ENCODE peak calls at places on chromosomes 4 and X, in four cellular contexts. K is GM12878, Q is SK-N-SH, R is K562. T is an unnamed sample.

GRCh38 chrX:104618106-104618895 is 52.3 kb downstream of the IL1RAPL2 start:
- DNase-seq in K (no peak), R (no peak), Q (no peak), T (no peak)

GRCh38 chrX:153488231-153488914 is 6.4 kb upstream of the BGN start:
- DNase-seq in R (peak), K (no peak), Q (no peak), T (no peak)

GRCh38 chr4:151389316-151389715 is 19.7 kb upstream of the FHIP1A start:
- DNase-seq in R (no peak), K (no peak), Q (no peak), T (no peak)

GRCh38 chrX:122625821-122626220 is 558.3 kb upstream of the GRIA3 start:
- DNase-seq in R (no peak), Q (no peak), K (no peak), T (no peak)

GRCh38 chr4:15605537-15605936 is 49.6 kb downstream of the FBXL5 start:
- DNase-seq in K (no peak), Q (no peak), R (no peak), T (no peak)

GRCh38 chrX:120561634-120562568 is 1.1 kb upstream of the CUL4B start:
- DNase-seq in K (no peak), R (no peak), Q (no peak), T (no peak)

GRCh38 chr4:6475492-6476020 is 3.1 kb upstream of the PPP2R2C start:
- DNase-seq in R (no peak), Q (no peak), K (no peak), T (peak)

GRCh38 chr4:23384741-23385140 is 505.1 kb downstream of the PPARGC1A start:
- DNase-seq in Q (no peak), K (no peak), R (no peak), T (no peak)

GRCh38 chr4:152104846-152105462 is 344.1 kb upstream of the GATB start:
- DNase-seq in K (no peak), R (no peak), Q (no peak), T (no peak)

GRCh38 chr4:142329304-142329703 is 516.8 kb downstream of the INPP4B start:
- DNase-seq in R (no peak), Q (no peak), K (no peak), T (no peak)

GRCh38 chr4:148717988-148718387 is 275.8 kb upstream of the NR3C2 start:
- DNase-seq in K (no peak), Q (no peak), R (no peak), T (no peak)

GRCh38 chr4:152436384-152436783 is 99.5 kb downstream of the FBXW7 start:
- DNase-seq in K (no peak), Q (no peak), R (no peak), T (no peak)

GRCh38 chr4:154416183-154416543 is 75.4 kb downstream of the DCHS2 start:
- DNase-seq in R (peak), K (no peak), Q (peak), T (no peak)

GRCh38 chrX:1481636-1482529 is 29.2 kb upstream of the ASMTL start:
- DNase-seq in K (peak), R (no peak), Q (no peak), T (no peak)

GRCh38 chrX:23504540-23504884 is 162.8 kb upstream of the PRDX4 start:
- DNase-seq in K (no peak), R (no peak), Q (no peak), T (no peak)

GRCh38 chrX:23503835-23504539 is 163.3 kb upstream of the PRDX4 start:
- DNase-seq in Q (no peak), K (no peak), R (no peak), T (no peak)

GRCh38 chrX:23504895-23505294 is 162.4 kb upstream of the PRDX4 start:
- DNase-seq in R (no peak), K (no peak), Q (no peak), T (no peak)

GRCh38 chrX:23509256-23509655 is 158.0 kb upstream of the PRDX4 start:
- DNase-seq in R (no peak), K (no peak), Q (no peak), T (no peak)

DNA sequence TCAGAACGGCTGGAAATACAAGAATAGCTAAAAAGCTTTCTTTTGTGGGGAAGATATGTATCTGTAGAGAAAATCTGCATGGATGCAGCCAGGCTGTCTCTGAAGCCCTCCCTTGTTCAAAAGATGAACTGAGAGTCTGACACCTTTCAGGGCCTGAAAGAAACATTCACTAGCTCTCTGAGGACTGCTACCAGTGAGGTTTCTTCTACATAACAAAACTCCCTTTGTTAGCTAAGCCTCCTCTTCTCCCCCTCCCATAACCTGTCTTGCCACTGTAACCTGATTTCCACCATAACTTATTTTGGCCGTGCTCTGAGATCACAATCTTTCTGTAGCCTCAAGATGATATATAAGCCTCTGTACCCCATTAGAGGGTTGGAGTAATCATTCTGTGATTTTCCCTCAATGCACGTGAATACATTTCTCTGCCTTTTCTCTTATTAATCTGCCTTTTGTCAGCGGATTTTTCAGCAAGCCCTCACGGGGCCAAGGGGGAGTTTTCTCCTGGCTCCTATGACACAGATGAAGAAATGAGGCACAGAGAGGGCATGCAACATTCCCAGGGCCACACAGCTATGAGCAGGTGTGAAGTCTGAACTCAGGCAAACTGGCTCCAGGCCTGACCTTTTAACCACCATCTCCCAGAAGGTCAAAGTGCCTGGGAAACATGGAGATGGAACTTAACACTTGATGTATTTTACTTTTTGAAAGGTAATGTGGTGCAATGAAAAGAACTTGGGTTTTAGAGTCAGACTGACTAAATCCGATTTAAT is 161.6 kb upstream of the PRDX4 start:
- DNase-seq in R (no peak), K (no peak), Q (no peak), T (no peak)
- TF ChIP-seq NRF1 in R (no peak), K (no peak), Q (no peak), T (no peak)

GRCh38 chr4:182453830-182454229 is 210.6 kb downstream of the TENM3 start:
- DNase-seq in K (no peak), R (no peak), Q (no peak), T (no peak)
- TF ChIP-seq NRF1 in K (no peak), R (no peak), Q (no peak), T (no peak)

DNA sequence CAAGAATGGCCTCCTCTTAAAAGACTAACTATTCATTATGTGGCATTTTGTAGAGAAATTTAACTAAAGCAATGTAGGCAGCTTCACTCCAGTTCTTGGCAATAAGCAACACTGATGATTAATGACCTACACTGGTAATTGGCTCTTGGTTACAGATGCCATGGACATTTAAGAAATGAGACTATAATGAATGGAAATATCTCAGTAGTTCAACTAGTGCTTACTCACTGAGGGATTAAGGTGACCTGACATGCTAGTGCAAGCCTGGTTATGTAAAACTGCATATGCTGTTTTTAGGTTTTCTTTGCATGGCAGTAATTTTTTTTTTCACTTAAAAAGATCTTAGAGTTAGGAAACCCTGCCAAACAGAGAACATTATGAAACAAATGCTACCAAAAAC is 152.7 kb upstream of the AADAT start:
- DNase-seq in R (no peak), K (no peak), Q (no peak), T (no peak)
- TF ChIP-seq NRF1 in R (no peak), K (no peak), Q (no peak), T (no peak)

GRCh38 chr4:34039766-34040165 is 2204.5 kb downstream of the ARAP2 start:
- DNase-seq in R (no peak), Q (no peak), K (no peak), T (no peak)
- TF ChIP-seq NRF1 in R (no peak), Q (no peak), K (no peak), T (no peak)

T was measured in H1.